ENCODE peak calls at places on chromosomes 2 and 18, in five cellular contexts. One of them, this sample, is unnamed.

GRCh38 chr2:180876506-180876905 is 103.9 kb upstream of the UBE2E3 start:
- DNase-seq in endothelial cell of umbilical vein: no peak
- DNase-seq in GM23338: no peak
- DNase-seq in transverse colon: no peak
- DNase-seq in stomach: no peak
- DNase-seq in this sample: no peak

GRCh38 chr2:43238176-43238575 is 11.8 kb upstream of the ZFP36L2 start:
- DNase-seq in stomach: no peak
- DNase-seq in endothelial cell of umbilical vein: no peak
- DNase-seq in GM23338: no peak
- DNase-seq in transverse colon: no peak
- DNase-seq in this sample: no peak

GRCh38 chr18:48643262-48643661 is 104.4 kb downstream of the CTIF start:
- DNase-seq in GM23338: no peak
- DNase-seq in stomach: no peak
- DNase-seq in endothelial cell of umbilical vein: no peak
- DNase-seq in transverse colon: no peak
- DNase-seq in this sample: no peak

GRCh38 chr2:27378096-27378808 is 2.3 kb downstream of the ZNF513 start:
- DNase-seq in endothelial cell of umbilical vein: no peak
- DNase-seq in stomach: no peak
- DNase-seq in transverse colon: no peak
- DNase-seq in GM23338: peak; percentile 35
- DNase-seq in this sample: no peak

GRCh38 chr18:136433-136832 is 21.9 kb upstream of the USP14 start:
- DNase-seq in GM23338: peak; percentile 52
- DNase-seq in stomach: no peak
- DNase-seq in endothelial cell of umbilical vein: no peak
- DNase-seq in transverse colon: peak; percentile 10
- DNase-seq in this sample: no peak

GRCh38 chr2:195475336-195475735 is 181.7 kb upstream of the SLC39A10 start:
- DNase-seq in endothelial cell of umbilical vein: no peak
- DNase-seq in GM23338: no peak
- DNase-seq in stomach: no peak
- DNase-seq in transverse colon: no peak
- DNase-seq in this sample: no peak

GRCh38 chr2:140085674-140086073 is 1305.5 kb upstream of the NXPH2 start:
- DNase-seq in transverse colon: no peak
- DNase-seq in stomach: no peak
- DNase-seq in endothelial cell of umbilical vein: peak; percentile 1
- DNase-seq in GM23338: no peak
- DNase-seq in this sample: no peak

GRCh38 chr2:101063753-101064502 is 61.8 kb downstream of the RPL31 start:
- DNase-seq in endothelial cell of umbilical vein: no peak
- DNase-seq in transverse colon: no peak
- DNase-seq in GM23338: no peak
- DNase-seq in stomach: no peak
- DNase-seq in this sample: no peak

GRCh38 chr2:191245046-191245868 is at the start of gene MYO1B:
- DNase-seq in endothelial cell of umbilical vein: peak; percentile 68
- DNase-seq in stomach: peak; percentile 75
- DNase-seq in transverse colon: peak; percentile 82
- DNase-seq in GM23338: peak; percentile 87
- DNase-seq in this sample: peak; percentile 84
- TF ChIP-seq POLR2AphosphoS5 in endothelial cell of umbilical vein: peak; percentile 35
- TF ChIP-seq POLR2AphosphoS5 in stomach: peak; percentile 55
- TF ChIP-seq POLR2AphosphoS5 in transverse colon: peak; percentile 27
- TF ChIP-seq POLR2AphosphoS5 in GM23338: peak; percentile 56
- TF ChIP-seq POLR2AphosphoS5 in this sample: peak; percentile 37

GRCh38 chr2:48414980-48415764 is 114.8 kb upstream of the STON1 start:
- DNase-seq in GM23338: peak; percentile 21
- DNase-seq in stomach: no peak
- DNase-seq in transverse colon: no peak
- DNase-seq in endothelial cell of umbilical vein: no peak
- DNase-seq in this sample: no peak

GRCh38 chr2:48412409-48413259 is 117.3 kb upstream of the STON1 start:
- DNase-seq in stomach: no peak
- DNase-seq in endothelial cell of umbilical vein: no peak
- DNase-seq in GM23338: no peak
- DNase-seq in transverse colon: no peak
- DNase-seq in this sample: no peak

GRCh38 chr2:48413676-48414075 is 116.3 kb upstream of the STON1 start:
- DNase-seq in transverse colon: no peak
- DNase-seq in GM23338: no peak
- DNase-seq in endothelial cell of umbilical vein: no peak
- DNase-seq in stomach: no peak
- DNase-seq in this sample: no peak

GRCh38 chr2:48414640-48414979 is 115.3 kb upstream of the STON1 start:
- DNase-seq in endothelial cell of umbilical vein: no peak
- DNase-seq in transverse colon: no peak
- DNase-seq in GM23338: no peak
- DNase-seq in stomach: no peak
- DNase-seq in this sample: no peak

DNA sequence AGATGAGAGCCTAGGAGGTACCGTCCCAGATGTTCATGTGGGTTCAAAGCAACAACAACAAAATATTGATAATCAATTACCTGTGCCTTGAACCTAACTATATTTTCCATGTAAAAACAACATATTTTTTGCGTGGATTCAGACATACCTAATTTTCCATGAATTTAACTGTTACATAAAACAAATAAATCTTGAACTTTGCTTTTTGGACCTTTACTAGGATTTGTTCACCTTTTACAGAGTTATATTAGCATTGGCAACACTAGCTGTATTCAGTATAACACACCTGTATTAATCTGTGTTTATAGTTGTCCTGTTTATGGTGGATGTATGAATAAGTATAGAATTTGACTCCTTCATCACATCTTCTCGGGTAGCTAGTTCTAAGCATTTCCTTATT is 115.8 kb upstream of the STON1 start:
- DNase-seq in transverse colon: no peak
- DNase-seq in endothelial cell of umbilical vein: no peak
- DNase-seq in GM23338: no peak
- DNase-seq in stomach: no peak
- DNase-seq in this sample: no peak
- H3K4me1 ChIP-seq in transverse colon: peaks cover 3% of the 10 kb centered on the region
- H3K4me1 ChIP-seq in endothelial cell of umbilical vein: no peaks in the 10 kb centered on the region
- H3K4me1 ChIP-seq in GM23338: peaks cover 12% of the 10 kb centered on the region
- H3K4me1 ChIP-seq in stomach: no peaks in the 10 kb centered on the region
- H3K4me1 ChIP-seq in this sample: no peaks in the 10 kb centered on the region

GRCh38 chr18:22683196-22683676 is 249.9 kb upstream of the RBBP8 start:
- DNase-seq in stomach: peak; percentile 91
- DNase-seq in GM23338: no peak
- DNase-seq in transverse colon: peak; percentile 95
- DNase-seq in endothelial cell of umbilical vein: peak; percentile 58
- DNase-seq in this sample: peak; percentile 61
- TF ChIP-seq POLR2AphosphoS5 in stomach: peak; percentile 83
- TF ChIP-seq POLR2AphosphoS5 in GM23338: no peak
- TF ChIP-seq POLR2AphosphoS5 in transverse colon: peak; percentile 74
- TF ChIP-seq POLR2AphosphoS5 in endothelial cell of umbilical vein: no peak
- TF ChIP-seq POLR2AphosphoS5 in this sample: no peak

DNA sequence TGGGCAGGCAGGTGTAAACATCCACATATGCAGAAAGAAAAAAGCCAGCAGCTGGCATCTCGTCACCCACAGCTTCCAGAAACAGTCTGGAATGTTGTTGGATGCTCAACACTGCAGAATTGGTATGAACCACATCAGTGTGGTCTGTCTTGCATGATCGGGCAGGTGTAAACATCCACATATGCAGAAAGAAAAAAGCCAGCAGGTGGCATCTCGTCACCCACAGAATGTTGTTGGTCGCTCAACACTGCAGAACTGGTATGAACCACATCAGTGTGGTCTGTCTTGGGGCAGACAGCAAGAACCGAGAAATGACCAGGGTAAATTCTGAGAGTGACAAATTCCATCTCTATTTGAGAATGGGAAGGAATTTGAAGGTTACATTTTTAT is 39.6 kb downstream of the DOCK10 start:
- DNase-seq in endothelial cell of umbilical vein: no peak
- DNase-seq in stomach: no peak
- DNase-seq in transverse colon: no peak
- DNase-seq in GM23338: no peak
- DNase-seq in this sample: peak; percentile 36
- H3K4me1 ChIP-seq in endothelial cell of umbilical vein: peaks cover 4% of the 10 kb centered on the region
- H3K4me1 ChIP-seq in stomach: peaks cover 4% of the 10 kb centered on the region
- H3K4me1 ChIP-seq in transverse colon: no peaks in the 10 kb centered on the region
- H3K4me1 ChIP-seq in GM23338: peaks cover 7% of the 10 kb centered on the region
- H3K4me1 ChIP-seq in this sample: no peaks in the 10 kb centered on the region

DNA sequence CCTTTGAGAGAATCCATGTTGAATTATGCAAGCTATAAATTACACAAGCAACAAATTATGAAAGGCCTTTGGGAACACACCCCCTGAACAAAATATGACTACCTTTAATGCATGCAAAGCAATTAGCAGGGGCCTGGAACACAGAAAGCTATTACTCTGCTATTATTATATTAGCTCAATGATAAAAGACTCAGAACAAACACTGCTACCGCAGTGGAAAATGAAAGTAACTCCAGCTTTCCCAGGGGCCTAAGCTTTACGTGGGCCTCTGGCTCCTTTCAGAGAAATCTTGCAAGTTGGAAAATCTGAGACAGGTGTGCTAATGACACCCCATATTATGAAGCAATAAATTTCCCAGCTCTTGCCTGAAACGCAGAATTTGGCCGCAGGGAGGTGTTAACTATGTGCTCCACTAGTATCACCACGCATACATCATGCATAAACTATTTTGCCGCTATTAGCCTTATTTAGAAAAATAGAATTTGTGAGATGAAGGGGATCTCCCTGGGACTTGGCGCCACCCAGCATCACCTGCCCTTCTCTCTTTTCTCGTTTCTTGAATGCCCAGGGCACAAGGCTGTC is 321.6 kb upstream of the LYPD1 start:
- DNase-seq in endothelial cell of umbilical vein: no peak
- DNase-seq in transverse colon: no peak
- DNase-seq in stomach: peak; percentile 25
- DNase-seq in GM23338: no peak
- DNase-seq in this sample: peak; percentile 26
- TF ChIP-seq POLR2AphosphoS5 in endothelial cell of umbilical vein: no peak
- TF ChIP-seq POLR2AphosphoS5 in transverse colon: no peak
- TF ChIP-seq POLR2AphosphoS5 in stomach: no peak
- TF ChIP-seq POLR2AphosphoS5 in GM23338: no peak
- TF ChIP-seq POLR2AphosphoS5 in this sample: no peak

GRCh38 chr2:69021027-69021426 is 8.0 kb downstream of the ANTXR1 start:
- DNase-seq in GM23338: no peak
- DNase-seq in transverse colon: no peak
- DNase-seq in endothelial cell of umbilical vein: no peak
- DNase-seq in stomach: no peak
- DNase-seq in this sample: no peak
- H3K4me1 ChIP-seq in GM23338: peaks cover 16% of the 10 kb centered on the region
- H3K4me1 ChIP-seq in transverse colon: peaks cover 11% of the 10 kb centered on the region
- H3K4me1 ChIP-seq in endothelial cell of umbilical vein: no peaks in the 10 kb centered on the region
- H3K4me1 ChIP-seq in stomach: no peaks in the 10 kb centered on the region
- H3K4me1 ChIP-seq in this sample: peaks cover 4% of the 10 kb centered on the region

GRCh38 chr2:160207804-160208661 is 8.0 kb upstream of the ITGB6 start:
- DNase-seq in endothelial cell of umbilical vein: peak; percentile 93
- DNase-seq in GM23338: no peak
- DNase-seq in transverse colon: peak; percentile 88
- DNase-seq in stomach: peak; percentile 82
- DNase-seq in this sample: peak; percentile 94
- TF ChIP-seq POLR2AphosphoS5 in endothelial cell of umbilical vein: peak; percentile 95
- TF ChIP-seq POLR2AphosphoS5 in GM23338: no peak
- TF ChIP-seq POLR2AphosphoS5 in transverse colon: peak; percentile 34
- TF ChIP-seq POLR2AphosphoS5 in stomach: peak; percentile 72
- TF ChIP-seq POLR2AphosphoS5 in this sample: peak; percentile 15

GRCh38 chr2:216644846-216645635 is 11.8 kb downstream of the IGFBP2 start:
- DNase-seq in stomach: peak; percentile 81
- DNase-seq in GM23338: peak; percentile 28
- DNase-seq in transverse colon: no peak
- DNase-seq in endothelial cell of umbilical vein: peak; percentile 50
- DNase-seq in this sample: no peak
- H3K4me1 ChIP-seq in stomach: peaks cover 44% of the 10 kb centered on the region
- H3K4me1 ChIP-seq in GM23338: peaks cover 26% of the 10 kb centered on the region
- H3K4me1 ChIP-seq in transverse colon: no peaks in the 10 kb centered on the region
- H3K4me1 ChIP-seq in endothelial cell of umbilical vein: peaks cover 19% of the 10 kb centered on the region
- H3K4me1 ChIP-seq in this sample: peaks cover 7% of the 10 kb centered on the region

DNA sequence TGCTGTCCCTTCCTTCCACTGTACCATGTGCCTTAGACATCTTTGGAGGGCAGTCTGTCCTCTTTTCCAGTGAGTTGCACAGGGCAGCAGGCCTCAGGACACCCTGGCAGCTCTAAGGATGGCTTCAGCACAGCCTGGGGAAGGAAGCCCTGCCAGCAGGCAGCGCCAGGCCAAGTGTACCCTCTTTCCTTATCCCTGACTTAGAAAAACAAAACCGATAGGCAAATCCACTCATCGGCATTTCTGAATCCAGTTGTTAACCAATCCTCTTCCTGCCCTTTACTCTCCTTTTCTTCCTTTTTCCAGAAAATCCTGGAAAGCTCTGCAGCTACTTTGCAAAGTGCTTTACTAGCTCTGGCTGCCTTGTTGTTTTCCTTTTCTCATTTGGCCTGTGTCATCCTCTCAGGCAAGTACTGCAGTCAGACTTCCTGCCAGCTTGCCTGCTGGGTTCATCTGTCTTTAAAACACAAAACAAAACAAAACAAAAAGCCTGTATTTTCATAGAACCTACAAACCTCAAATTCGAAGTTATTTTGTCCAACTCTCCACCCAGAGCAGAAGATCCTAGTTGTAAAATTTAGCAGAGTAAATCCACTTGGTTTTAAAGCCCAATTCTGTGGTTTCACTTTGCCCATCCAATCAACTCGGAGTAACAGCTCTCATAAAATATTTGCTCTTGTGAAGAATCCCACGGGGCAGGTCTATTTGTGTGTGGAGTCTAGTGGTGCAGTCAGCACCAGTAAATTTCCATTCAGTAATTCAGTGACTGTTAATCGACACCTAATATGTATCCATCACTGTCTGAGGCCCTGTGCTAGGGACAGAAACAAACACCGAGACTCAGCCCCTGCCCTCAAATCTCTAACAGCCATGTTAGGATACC is 45.2 kb downstream of the PCBP1 start:
- DNase-seq in GM23338: no peak
- DNase-seq in endothelial cell of umbilical vein: peak; percentile 87
- DNase-seq in transverse colon: peak; percentile 47
- DNase-seq in stomach: peak; percentile 55
- DNase-seq in this sample: no peak
- TF ChIP-seq POLR2AphosphoS5 in GM23338: no peak
- TF ChIP-seq POLR2AphosphoS5 in endothelial cell of umbilical vein: peak; percentile 51
- TF ChIP-seq POLR2AphosphoS5 in transverse colon: no peak
- TF ChIP-seq POLR2AphosphoS5 in stomach: peak; percentile 33
- TF ChIP-seq POLR2AphosphoS5 in this sample: peak; percentile 30